ENCODE peak calls at places on chromosome 1, in five cellular contexts. X is nucleus accumbens, B is NCI-H2081 treated with DMSO at 0.1 percent for 48 hours, G is NCI-H510A, M is HTR-8/SVneo. C is an unnamed sample.

GRCh38 chr1:153764315-153764714 is 10.9 kb upstream of the SLC27A3 start:
- DNase-seq in X (no peak), B (no peak), G (no peak), M (no peak), C (no peak)

GRCh38 chr1:62593825-62594394 is 3.4 kb upstream of the ANGPTL3 start:
- DNase-seq in X (no peak), B (no peak), G (no peak), M (no peak), C (no peak)

GRCh38 chr1:18635833-18636671 is 5.4 kb downstream of the PAX7 start:
- DNase-seq in X (no peak), B (no peak), G (no peak), M (no peak), C (no peak)

GRCh38 chr1:151990856-151991198 is 2.8 kb downstream of the S100A10 start:
- DNase-seq in X (no peak), B (no peak), G (peak), M (no peak), C (peak)

GRCh38 chr1:185059950-185060571 is 14.7 kb downstream of the RNF2 start:
- DNase-seq in X (no peak), B (no peak), G (no peak), M (no peak), C (no peak)

GRCh38 chr1:165235777-165236285 is 120.7 kb downstream of the LMX1A start:
- DNase-seq in X (peak), B (peak), G (no peak), M (no peak), C (peak)

GRCh38 chr1:19484338-19484792 is 974 bp downstream of the CAPZB start:
- DNase-seq in X (no peak), B (no peak), G (peak), M (no peak), C (no peak)

GRCh38 chr1:64834734-64835133 is 89.9 kb downstream of the RAVER2 start:
- DNase-seq in X (no peak), B (no peak), G (no peak), M (no peak), C (no peak)

GRCh38 chr1:114457675-114458074 is 53.3 kb downstream of the TRIM33 start:
- DNase-seq in X (no peak), B (no peak), G (no peak), M (no peak), C (no peak)

GRCh38 chr1:4460052-4460451 is 194.4 kb upstream of the AJAP1 start:
- DNase-seq in X (no peak), B (no peak), G (no peak), M (no peak), C (no peak)

GRCh38 chr1:184622136-184622823 is 132.4 kb downstream of the EDEM3 start:
- DNase-seq in X (no peak), B (peak), G (peak), M (peak), C (no peak)

C was measured in NCI-H2029.